ENCODE peak calls at places on chromosomes 7 and 10, in nine cellular contexts. U is neural crest cell; R is right lobe of liver; A is T-helper 1 cell; B is ACHN; Y is stimulated activated CD4-positive, alpha-beta T cell treated with anti-CD3 and anti-CD28 coated beads, Interleukin-2, amount 100 ng/mL, for 48 hours; C is HEK293T; H is COR-L47; O is EL. J is an unnamed sample.
A peak's percentile ranks its signal among the peaks of the same experiment; 100 is the strongest.

GRCh38 chr10:117275121-117275520 is 34.2 kb downstream of the SLC18A2 start:
- DNase-seq in U (no peak), R (no peak), A (no peak), B (no peak), Y (no peak), C (no peak), H (no peak), O (no peak), J (no peak)

GRCh38 chr10:34609287-34609940 is 205.7 kb downstream of the PARD3 start:
- DNase-seq in U (no peak), R (no peak), A (no peak), B (no peak), Y (no peak), C (no peak), H (no peak), O (no peak), J (no peak)

GRCh38 chr10:79068203-79068561 is 584 bp upstream of the ZMIZ1 start:
- DNase-seq in U (no peak), R (no peak), A (no peak), B (peak; percentile 14), Y (no peak), C (no peak), H (no peak), O (no peak), J (peak; percentile 54)

GRCh38 chr10:60732240-60733188 is 45.8 kb upstream of the CDK1 start:
- DNase-seq in U (peak; percentile 8), R (peak; percentile 44), A (peak; percentile 19), B (peak; percentile 11), Y (no peak), C (peak; percentile 35), H (peak; percentile 47), O (no peak), J (peak; percentile 74)

GRCh38 chr7:157517782-157518513 is 181.1 kb downstream of the DNAJB6 start:
- DNase-seq in U (no peak), R (peak; percentile 40), A (no peak), B (no peak), Y (no peak), C (no peak), H (no peak), O (no peak), J (no peak)

GRCh38 chr7:94028768-94029167 is 24.6 kb upstream of the BET1 start:
- DNase-seq in U (no peak), R (no peak), A (no peak), B (no peak), Y (no peak), C (no peak), H (no peak), O (peak; percentile 47), J (no peak)

GRCh38 chr10:113053091-113053490 is 103.0 kb downstream of the TCF7L2 start:
- DNase-seq in U (no peak), R (no peak), A (no peak), B (no peak), Y (no peak), C (no peak), H (no peak), O (no peak), J (no peak)

GRCh38 chr7:137893143-137893742 is 46.5 kb upstream of the DGKI start:
- DNase-seq in U (no peak), R (no peak), A (no peak), B (no peak), Y (no peak), C (no peak), H (peak; percentile 23), O (no peak), J (peak; percentile 67)

GRCh38 chr7:46089281-46089680 is 168.2 kb upstream of the IGFBP3 start:
- DNase-seq in U (no peak), R (no peak), A (no peak), B (no peak), Y (no peak), C (no peak), H (no peak), O (peak; percentile 16), J (no peak)

GRCh38 chr10:126397166-126397565 is 8.9 kb upstream of the ADAM12 start:
- DNase-seq in U (no peak), R (no peak), A (no peak), B (no peak), Y (no peak), C (no peak), H (no peak), O (no peak), J (no peak)

GRCh38 chr10:42645103-42645502 is 6.7 kb upstream of the ZNF33B start:
- DNase-seq in U (no peak), R (no peak), A (no peak), B (no peak), Y (no peak), C (no peak), H (no peak), O (no peak), J (no peak)

GRCh38 chr7:47601119-47601880 is 19.4 kb upstream of the TNS3 start:
- DNase-seq in U (no peak), R (no peak), A (no peak), B (peak; percentile 91), Y (no peak), C (no peak), H (no peak), O (peak; percentile 96), J (no peak)

GRCh38 chr7:50339990-50340500 is 35.5 kb downstream of the IKZF1 start:
- DNase-seq in U (no peak), R (no peak), A (no peak), B (no peak), Y (no peak), C (no peak), H (peak; percentile 78), O (no peak), J (peak; percentile 49)

GRCh38 chr7:21469894-21470293 is 42.0 kb downstream of the SP4 start:
- DNase-seq in U (no peak), R (no peak), A (no peak), B (no peak), Y (no peak), C (no peak), H (no peak), O (no peak), J (no peak)

GRCh38 chr10:45404087-45404769 is 30.2 kb downstream of the ALOX5 start:
- DNase-seq in U (no peak), R (peak; percentile 41), A (no peak), B (no peak), Y (no peak), C (no peak), H (no peak), O (no peak), J (no peak)

GRCh38 chr10:125201791-125202622 is 41.6 kb upstream of the CTBP2 start:
- DNase-seq in U (no peak), R (no peak), A (no peak), B (no peak), Y (no peak), C (no peak), H (no peak), O (peak; percentile 47), J (no peak)

J was measured in NCI-H146.